ENCODE peak calls at places on chromosome 13, in six cellular contexts. One of them, this sample, is unnamed.

GRCh38 chr13:82522872-82523271 is 1359.4 kb downstream of the SLITRK1 start:
- DNase-seq in stimulated activated CD4-positive, alpha-beta T cell treated with anti-CD3 and anti-CD28 coated beads, Interleukin-2, amount 100 ng/mL, for 48 hours: no peak
- DNase-seq in left ventricle myocardium superior: no peak
- DNase-seq in AML-193: no peak
- DNase-seq in GDM1: no peak
- DNase-seq in T-helper 17 cell: no peak
- DNase-seq in this sample: no peak

GRCh38 chr13:110113284-110113764 is 193.6 kb downstream of the COL4A1 start:
- DNase-seq in T-helper 17 cell: no peak
- DNase-seq in GDM1: peak; percentile 65
- DNase-seq in stimulated activated CD4-positive, alpha-beta T cell treated with anti-CD3 and anti-CD28 coated beads, Interleukin-2, amount 100 ng/mL, for 48 hours: no peak
- DNase-seq in AML-193: peak; percentile 83
- DNase-seq in left ventricle myocardium superior: no peak
- DNase-seq in this sample: peak; percentile 89

GRCh38 chr13:63041640-63042414 is 1626.2 kb upstream of the PCDH20 start:
- DNase-seq in AML-193: no peak
- DNase-seq in stimulated activated CD4-positive, alpha-beta T cell treated with anti-CD3 and anti-CD28 coated beads, Interleukin-2, amount 100 ng/mL, for 48 hours: no peak
- DNase-seq in left ventricle myocardium superior: no peak
- DNase-seq in T-helper 17 cell: no peak
- DNase-seq in GDM1: no peak
- DNase-seq in this sample: peak; percentile 41

GRCh38 chr13:106471957-106472543 is 63.4 kb downstream of the EFNB2 start:
- DNase-seq in GDM1: no peak
- DNase-seq in AML-193: no peak
- DNase-seq in stimulated activated CD4-positive, alpha-beta T cell treated with anti-CD3 and anti-CD28 coated beads, Interleukin-2, amount 100 ng/mL, for 48 hours: no peak
- DNase-seq in left ventricle myocardium superior: no peak
- DNase-seq in T-helper 17 cell: no peak
- DNase-seq in this sample: peak; percentile 96

GRCh38 chr13:85074543-85075313 is 724.5 kb downstream of the SLITRK6 start:
- DNase-seq in stimulated activated CD4-positive, alpha-beta T cell treated with anti-CD3 and anti-CD28 coated beads, Interleukin-2, amount 100 ng/mL, for 48 hours: no peak
- DNase-seq in AML-193: no peak
- DNase-seq in T-helper 17 cell: no peak
- DNase-seq in GDM1: no peak
- DNase-seq in left ventricle myocardium superior: no peak
- DNase-seq in this sample: no peak

GRCh38 chr13:32811297-32811800 is 204.9 kb upstream of the KL start:
- DNase-seq in left ventricle myocardium superior: no peak
- DNase-seq in GDM1: peak; percentile 78
- DNase-seq in T-helper 17 cell: no peak
- DNase-seq in AML-193: no peak
- DNase-seq in stimulated activated CD4-positive, alpha-beta T cell treated with anti-CD3 and anti-CD28 coated beads, Interleukin-2, amount 100 ng/mL, for 48 hours: no peak
- DNase-seq in this sample: no peak

GRCh38 chr13:112887151-112887550 is 81.9 kb upstream of the MCF2L start:
- DNase-seq in AML-193: no peak
- DNase-seq in T-helper 17 cell: no peak
- DNase-seq in stimulated activated CD4-positive, alpha-beta T cell treated with anti-CD3 and anti-CD28 coated beads, Interleukin-2, amount 100 ng/mL, for 48 hours: no peak
- DNase-seq in left ventricle myocardium superior: no peak
- DNase-seq in GDM1: no peak
- DNase-seq in this sample: no peak

GRCh38 chr13:103876571-103876970 is 810.4 kb upstream of the SLC10A2 start:
- DNase-seq in GDM1: no peak
- DNase-seq in left ventricle myocardium superior: no peak
- DNase-seq in stimulated activated CD4-positive, alpha-beta T cell treated with anti-CD3 and anti-CD28 coated beads, Interleukin-2, amount 100 ng/mL, for 48 hours: no peak
- DNase-seq in T-helper 17 cell: no peak
- DNase-seq in AML-193: no peak
- DNase-seq in this sample: no peak

GRCh38 chr13:109998808-109999528 is 212.6 kb upstream of the IRS2 start:
- DNase-seq in GDM1: peak; percentile 24
- DNase-seq in left ventricle myocardium superior: no peak
- DNase-seq in T-helper 17 cell: no peak
- DNase-seq in stimulated activated CD4-positive, alpha-beta T cell treated with anti-CD3 and anti-CD28 coated beads, Interleukin-2, amount 100 ng/mL, for 48 hours: no peak
- DNase-seq in AML-193: no peak
- DNase-seq in this sample: peak; percentile 95

GRCh38 chr13:43289458-43290255 is 266.3 kb downstream of the DNAJC15 start:
- DNase-seq in left ventricle myocardium superior: no peak
- DNase-seq in stimulated activated CD4-positive, alpha-beta T cell treated with anti-CD3 and anti-CD28 coated beads, Interleukin-2, amount 100 ng/mL, for 48 hours: no peak
- DNase-seq in GDM1: no peak
- DNase-seq in T-helper 17 cell: no peak
- DNase-seq in AML-193: no peak
- DNase-seq in this sample: no peak

GRCh38 chr13:106354961-106355360 is 180.5 kb downstream of the EFNB2 start:
- DNase-seq in left ventricle myocardium superior: no peak
- DNase-seq in AML-193: no peak
- DNase-seq in T-helper 17 cell: no peak
- DNase-seq in stimulated activated CD4-positive, alpha-beta T cell treated with anti-CD3 and anti-CD28 coated beads, Interleukin-2, amount 100 ng/mL, for 48 hours: no peak
- DNase-seq in GDM1: no peak
- DNase-seq in this sample: no peak

GRCh38 chr13:110976785-110977184 is 61.9 kb upstream of the ANKRD10 start:
- DNase-seq in AML-193: no peak
- DNase-seq in stimulated activated CD4-positive, alpha-beta T cell treated with anti-CD3 and anti-CD28 coated beads, Interleukin-2, amount 100 ng/mL, for 48 hours: no peak
- DNase-seq in GDM1: no peak
- DNase-seq in left ventricle myocardium superior: no peak
- DNase-seq in T-helper 17 cell: no peak
- DNase-seq in this sample: no peak

GRCh38 chr13:105346141-105346766 is 1189.2 kb downstream of the EFNB2 start:
- DNase-seq in T-helper 17 cell: no peak
- DNase-seq in GDM1: no peak
- DNase-seq in AML-193: no peak
- DNase-seq in stimulated activated CD4-positive, alpha-beta T cell treated with anti-CD3 and anti-CD28 coated beads, Interleukin-2, amount 100 ng/mL, for 48 hours: no peak
- DNase-seq in left ventricle myocardium superior: no peak
- DNase-seq in this sample: peak; percentile 88

GRCh38 chr13:59494560-59494970 is 669.2 kb downstream of the DIAPH3 start:
- DNase-seq in stimulated activated CD4-positive, alpha-beta T cell treated with anti-CD3 and anti-CD28 coated beads, Interleukin-2, amount 100 ng/mL, for 48 hours: no peak
- DNase-seq in left ventricle myocardium superior: peak; percentile 39
- DNase-seq in GDM1: no peak
- DNase-seq in AML-193: no peak
- DNase-seq in T-helper 17 cell: no peak
- DNase-seq in this sample: no peak

GRCh38 chr13:24842533-24843278 is 78.7 kb downstream of the RNF17 start:
- DNase-seq in stimulated activated CD4-positive, alpha-beta T cell treated with anti-CD3 and anti-CD28 coated beads, Interleukin-2, amount 100 ng/mL, for 48 hours: no peak
- DNase-seq in AML-193: peak; percentile 5
- DNase-seq in T-helper 17 cell: no peak
- DNase-seq in left ventricle myocardium superior: no peak
- DNase-seq in GDM1: no peak
- DNase-seq in this sample: peak; percentile 20

GRCh38 chr13:99922631-99923404 is 48.7 kb downstream of the ZIC5 start:
- DNase-seq in GDM1: no peak
- DNase-seq in stimulated activated CD4-positive, alpha-beta T cell treated with anti-CD3 and anti-CD28 coated beads, Interleukin-2, amount 100 ng/mL, for 48 hours: no peak
- DNase-seq in AML-193: no peak
- DNase-seq in T-helper 17 cell: no peak
- DNase-seq in left ventricle myocardium superior: no peak
- DNase-seq in this sample: no peak

GRCh38 chr13:99528547-99528946 is 27.3 kb downstream of the TM9SF2 start:
- DNase-seq in GDM1: no peak
- DNase-seq in AML-193: peak; percentile 30
- DNase-seq in stimulated activated CD4-positive, alpha-beta T cell treated with anti-CD3 and anti-CD28 coated beads, Interleukin-2, amount 100 ng/mL, for 48 hours: no peak
- DNase-seq in T-helper 17 cell: no peak
- DNase-seq in left ventricle myocardium superior: no peak
- DNase-seq in this sample: peak; percentile 7

GRCh38 chr13:66952507-66952906 is 277.6 kb downstream of the PCDH9 start:
- DNase-seq in T-helper 17 cell: no peak
- DNase-seq in left ventricle myocardium superior: no peak
- DNase-seq in GDM1: no peak
- DNase-seq in AML-193: no peak
- DNase-seq in stimulated activated CD4-positive, alpha-beta T cell treated with anti-CD3 and anti-CD28 coated beads, Interleukin-2, amount 100 ng/mL, for 48 hours: no peak
- DNase-seq in this sample: no peak

GRCh38 chr13:112132142-112132541 is 65.2 kb downstream of the SOX1 start:
- DNase-seq in GDM1: no peak
- DNase-seq in AML-193: no peak
- DNase-seq in stimulated activated CD4-positive, alpha-beta T cell treated with anti-CD3 and anti-CD28 coated beads, Interleukin-2, amount 100 ng/mL, for 48 hours: no peak
- DNase-seq in T-helper 17 cell: no peak
- DNase-seq in left ventricle myocardium superior: no peak
- DNase-seq in this sample: no peak

GRCh38 chr13:73625562-73626339 is 508.5 kb downstream of the KLF12 start:
- DNase-seq in GDM1: no peak
- DNase-seq in AML-193: no peak
- DNase-seq in stimulated activated CD4-positive, alpha-beta T cell treated with anti-CD3 and anti-CD28 coated beads, Interleukin-2, amount 100 ng/mL, for 48 hours: no peak
- DNase-seq in left ventricle myocardium superior: no peak
- DNase-seq in T-helper 17 cell: no peak
- DNase-seq in this sample: no peak

GRCh38 chr13:27264181-27264580 is 6.4 kb upstream of the RASL11A start:
- DNase-seq in left ventricle myocardium superior: no peak
- DNase-seq in T-helper 17 cell: no peak
- DNase-seq in AML-193: no peak
- DNase-seq in stimulated activated CD4-positive, alpha-beta T cell treated with anti-CD3 and anti-CD28 coated beads, Interleukin-2, amount 100 ng/mL, for 48 hours: no peak
- DNase-seq in GDM1: no peak
- DNase-seq in this sample: peak; percentile 40

GRCh38 chr13:50236898-50237318 is 221.7 kb downstream of the KCNRG start:
- DNase-seq in GDM1: no peak
- DNase-seq in AML-193: no peak
- DNase-seq in left ventricle myocardium superior: no peak
- DNase-seq in stimulated activated CD4-positive, alpha-beta T cell treated with anti-CD3 and anti-CD28 coated beads, Interleukin-2, amount 100 ng/mL, for 48 hours: peak; percentile 24
- DNase-seq in T-helper 17 cell: peak; percentile 21
- DNase-seq in this sample: no peak

GRCh38 chr13:49241296-49241695 is 6.4 kb upstream of the CDADC1 start:
- DNase-seq in stimulated activated CD4-positive, alpha-beta T cell treated with anti-CD3 and anti-CD28 coated beads, Interleukin-2, amount 100 ng/mL, for 48 hours: no peak
- DNase-seq in GDM1: no peak
- DNase-seq in T-helper 17 cell: no peak
- DNase-seq in left ventricle myocardium superior: no peak
- DNase-seq in AML-193: no peak
- DNase-seq in this sample: no peak

GRCh38 chr13:24180743-24181384 is 20.3 kb downstream of the SPATA13 start:
- DNase-seq in T-helper 17 cell: no peak
- DNase-seq in stimulated activated CD4-positive, alpha-beta T cell treated with anti-CD3 and anti-CD28 coated beads, Interleukin-2, amount 100 ng/mL, for 48 hours: no peak
- DNase-seq in left ventricle myocardium superior: no peak
- DNase-seq in GDM1: no peak
- DNase-seq in AML-193: no peak
- DNase-seq in this sample: peak; percentile 17

GRCh38 chr13:20161275-20161950 is 561 bp upstream of the GJA3 start:
- DNase-seq in AML-193: no peak
- DNase-seq in left ventricle myocardium superior: peak; percentile 74
- DNase-seq in GDM1: peak; percentile 18
- DNase-seq in stimulated activated CD4-positive, alpha-beta T cell treated with anti-CD3 and anti-CD28 coated beads, Interleukin-2, amount 100 ng/mL, for 48 hours: peak; percentile 18
- DNase-seq in T-helper 17 cell: no peak
- DNase-seq in this sample: no peak

GRCh38 chr13:75656590-75656989 is 20.5 kb downstream of the LMO7 start:
- DNase-seq in stimulated activated CD4-positive, alpha-beta T cell treated with anti-CD3 and anti-CD28 coated beads, Interleukin-2, amount 100 ng/mL, for 48 hours: no peak
- DNase-seq in T-helper 17 cell: no peak
- DNase-seq in GDM1: no peak
- DNase-seq in AML-193: no peak
- DNase-seq in left ventricle myocardium superior: no peak
- DNase-seq in this sample: peak; percentile 42

GRCh38 chr13:102913924-102914628 is 68.2 kb downstream of the ERCC5 start:
- DNase-seq in AML-193: no peak
- DNase-seq in GDM1: no peak
- DNase-seq in stimulated activated CD4-positive, alpha-beta T cell treated with anti-CD3 and anti-CD28 coated beads, Interleukin-2, amount 100 ng/mL, for 48 hours: no peak
- DNase-seq in left ventricle myocardium superior: no peak
- DNase-seq in T-helper 17 cell: no peak
- DNase-seq in this sample: peak; percentile 42

GRCh38 chr13:96273196-96273595 is 183.3 kb downstream of the HS6ST3 start:
- DNase-seq in AML-193: no peak
- DNase-seq in T-helper 17 cell: no peak
- DNase-seq in left ventricle myocardium superior: no peak
- DNase-seq in GDM1: no peak
- DNase-seq in stimulated activated CD4-positive, alpha-beta T cell treated with anti-CD3 and anti-CD28 coated beads, Interleukin-2, amount 100 ng/mL, for 48 hours: no peak
- DNase-seq in this sample: no peak

GRCh38 chr13:27283906-27284523 is 13.4 kb downstream of the RASL11A start:
- DNase-seq in AML-193: peak; percentile 62
- DNase-seq in GDM1: no peak
- DNase-seq in left ventricle myocardium superior: no peak
- DNase-seq in T-helper 17 cell: no peak
- DNase-seq in stimulated activated CD4-positive, alpha-beta T cell treated with anti-CD3 and anti-CD28 coated beads, Interleukin-2, amount 100 ng/mL, for 48 hours: no peak
- DNase-seq in this sample: peak; percentile 52

GRCh38 chr13:48318014-48318713 is 14.6 kb downstream of the RB1 start:
- DNase-seq in GDM1: no peak
- DNase-seq in AML-193: no peak
- DNase-seq in T-helper 17 cell: no peak
- DNase-seq in left ventricle myocardium superior: peak; percentile 39
- DNase-seq in stimulated activated CD4-positive, alpha-beta T cell treated with anti-CD3 and anti-CD28 coated beads, Interleukin-2, amount 100 ng/mL, for 48 hours: no peak
- DNase-seq in this sample: no peak

GRCh38 chr13:64234255-64234654 is 2818.6 kb upstream of the PCDH20 start:
- DNase-seq in T-helper 17 cell: no peak
- DNase-seq in AML-193: no peak
- DNase-seq in GDM1: no peak
- DNase-seq in left ventricle myocardium superior: no peak
- DNase-seq in stimulated activated CD4-positive, alpha-beta T cell treated with anti-CD3 and anti-CD28 coated beads, Interleukin-2, amount 100 ng/mL, for 48 hours: no peak
- DNase-seq in this sample: peak; percentile 73

GRCh38 chr13:112772929-112773328 is 83.1 kb downstream of the ATP11A start:
- DNase-seq in GDM1: no peak
- DNase-seq in T-helper 17 cell: no peak
- DNase-seq in AML-193: no peak
- DNase-seq in stimulated activated CD4-positive, alpha-beta T cell treated with anti-CD3 and anti-CD28 coated beads, Interleukin-2, amount 100 ng/mL, for 48 hours: no peak
- DNase-seq in left ventricle myocardium superior: no peak
- DNase-seq in this sample: no peak

GRCh38 chr13:108269601-108270328 is at the start of gene TNFSF13B:
- DNase-seq in AML-193: peak; percentile 93
- DNase-seq in left ventricle myocardium superior: peak; percentile 63
- DNase-seq in T-helper 17 cell: peak; percentile 14
- DNase-seq in stimulated activated CD4-positive, alpha-beta T cell treated with anti-CD3 and anti-CD28 coated beads, Interleukin-2, amount 100 ng/mL, for 48 hours: peak; percentile 44
- DNase-seq in GDM1: peak; percentile 14
- DNase-seq in this sample: peak; percentile 49

GRCh38 chr13:109904218-109904617 is 117.8 kb upstream of the IRS2 start:
- DNase-seq in left ventricle myocardium superior: no peak
- DNase-seq in stimulated activated CD4-positive, alpha-beta T cell treated with anti-CD3 and anti-CD28 coated beads, Interleukin-2, amount 100 ng/mL, for 48 hours: no peak
- DNase-seq in AML-193: peak; percentile 11
- DNase-seq in GDM1: no peak
- DNase-seq in T-helper 17 cell: no peak
- DNase-seq in this sample: peak; percentile 59

GRCh38 chr13:33286143-33286542 is 588 bp upstream of the STARD13 start:
- DNase-seq in T-helper 17 cell: no peak
- DNase-seq in stimulated activated CD4-positive, alpha-beta T cell treated with anti-CD3 and anti-CD28 coated beads, Interleukin-2, amount 100 ng/mL, for 48 hours: no peak
- DNase-seq in GDM1: no peak
- DNase-seq in left ventricle myocardium superior: no peak
- DNase-seq in AML-193: no peak
- DNase-seq in this sample: no peak

GRCh38 chr13:47858678-47859050 is 142.4 kb downstream of the SUCLA2 start:
- DNase-seq in stimulated activated CD4-positive, alpha-beta T cell treated with anti-CD3 and anti-CD28 coated beads, Interleukin-2, amount 100 ng/mL, for 48 hours: no peak
- DNase-seq in left ventricle myocardium superior: no peak
- DNase-seq in T-helper 17 cell: no peak
- DNase-seq in AML-193: no peak
- DNase-seq in GDM1: no peak
- DNase-seq in this sample: peak; percentile 85